ENCODE peak calls at places on chromosomes 3 and 15, in ten cellular contexts. I, Z, V, D, G, F, L, X, P and Y are unnamed samples.

GRCh38 chr15:94234300-94234699 is 2.9 kb downstream of the MCTP2 start:
- DNase-seq in Z (peak), P (no peak), D (no peak), I (no peak), X (no peak), V (no peak), F (no peak), L (no peak), G (no peak), Y (peak)

GRCh38 chr3:106065831-106066230 is 197.0 kb upstream of the CBLB start:
- DNase-seq in X (no peak), I (no peak), Z (no peak), V (no peak), F (no peak), P (no peak), D (no peak), L (no peak), G (no peak), Y (no peak)

GRCh38 chr3:12518266-12519028 is 26.9 kb downstream of the MKRN2OS start:
- DNase-seq in X (no peak), V (no peak), L (no peak), D (no peak), G (no peak), P (no peak), I (no peak), Z (no peak), F (no peak), Y (no peak)

GRCh38 chr3:65595222-65595996 is 443.3 kb downstream of the MAGI1 start:
- DNase-seq in F (no peak), P (no peak), L (no peak), G (no peak), I (peak), X (no peak), D (peak), Z (no peak), V (no peak), Y (no peak)

GRCh38 chr15:68224546-68225250 is 4.8 kb downstream of the CLN6 start:
- DNase-seq in Z (peak), P (no peak), G (no peak), I (no peak), L (peak), V (no peak), X (peak), F (no peak), D (no peak), Y (no peak)

GRCh38 chr15:86756688-86757087 is 677.0 kb downstream of the AGBL1 start:
- DNase-seq in D (no peak), P (no peak), V (no peak), I (no peak), F (no peak), Z (no peak), X (no peak), L (no peak), G (no peak), Y (no peak)

GRCh38 chr3:4864503-4864902 is 114.7 kb upstream of the BHLHE40 start:
- DNase-seq in D (no peak), I (no peak), F (no peak), P (no peak), Z (no peak), V (no peak), X (no peak), L (no peak), G (no peak), Y (no peak)

GRCh38 chr15:47812436-47813109 is 95.3 kb downstream of the SEMA6D start:
- DNase-seq in G (no peak), L (peak), V (no peak), X (no peak), F (no peak), Z (no peak), I (no peak), P (peak), D (no peak), Y (no peak)

GRCh38 chr3:51535146-51536019 is 3.1 kb upstream of the RAD54L2 start:
- DNase-seq in Z (no peak), L (peak), F (no peak), V (no peak), P (no peak), D (no peak), X (no peak), G (no peak), I (no peak), Y (no peak)

GRCh38 chr3:196414469-196414868 is 17.8 kb downstream of the UBXN7 start:
- DNase-seq in F (no peak), V (no peak), Z (no peak), P (no peak), D (no peak), I (no peak), G (no peak), X (no peak), L (no peak), Y (no peak)

GRCh38 chr3:39208463-39209055 is 16.2 kb upstream of the XIRP1 start:
- DNase-seq in Z (no peak), I (no peak), F (peak), V (no peak), D (no peak), X (peak), G (no peak), P (no peak), L (peak), Y (peak)

GRCh38 chr3:22007376-22007775 is 256.4 kb upstream of the ZNF385D start:
- DNase-seq in Z (no peak), I (no peak), F (no peak), P (no peak), D (no peak), L (no peak), V (no peak), G (no peak), X (no peak), Y (no peak)

GRCh38 chr15:52037889-52038505 is 19.0 kb downstream of the MAPK6 start:
- DNase-seq in X (no peak), F (no peak), I (no peak), Z (no peak), P (no peak), V (no peak), D (no peak), G (no peak), L (no peak), Y (no peak)